ENCODE peak calls at places on chromosomes 4 and X, in ten cellular contexts. M is fibroblast of the aortic adventitia; J is psoas muscle; N is right lobe of liver; K is heart left ventricle; Q is adipocyte; U is CD8-positive, alpha-beta memory T cell; L is colonic mucosa; I is lung; S is pancreas. P is an unnamed sample.

GRCh38 chr4:76279462-76279861 is 27.1 kb upstream of the STBD1 start:
- DNase-seq in M (no peak), J (no peak), N (no peak), K (no peak), Q (no peak), U (no peak), L (no peak), I (no peak), S (no peak), P (no peak)

GRCh38 chr4:76301775-76302162 is 4.8 kb upstream of the STBD1 start:
- DNase-seq in M (no peak), J (no peak), N (no peak), K (no peak), Q (no peak), U (no peak), L (no peak), I (no peak), S (no peak), P (no peak)

GRCh38 chr4:184978211-184978610 is 40.1 kb upstream of the HELT start:
- DNase-seq in M (peak), J (peak), N (peak), K (peak), Q (no peak), U (no peak), L (peak), I (peak), S (no peak), P (peak)

GRCh38 chrX:13487731-13488505 is 81.5 kb upstream of the EGFL6 start:
- DNase-seq in M (peak), J (no peak), N (no peak), K (peak), Q (peak), U (peak), L (peak), I (peak), S (no peak), P (peak)

GRCh38 chrX:72107320-72107719 is 24.4 kb downstream of the RTL5 start:
- DNase-seq in M (peak), J (no peak), N (peak), K (no peak), Q (peak), U (no peak), L (no peak), I (no peak), S (no peak), P (no peak)

GRCh38 chr4:140219567-140219966 is 65.6 kb upstream of the MAML3 start:
- DNase-seq in M (no peak), J (no peak), N (no peak), K (no peak), Q (peak), U (no peak), L (no peak), I (no peak), S (no peak), P (no peak)

GRCh38 chr4:532588-533317 is 33.7 kb downstream of the PIGG start:
- DNase-seq in M (no peak), J (no peak), N (no peak), K (no peak), Q (no peak), U (no peak), L (no peak), I (no peak), S (no peak), P (no peak)

GRCh38 chrX:21479695-21480280 is 105.6 kb downstream of the CNKSR2 start:
- DNase-seq in M (peak), J (no peak), N (no peak), K (no peak), Q (peak), U (no peak), L (no peak), I (no peak), S (no peak), P (no peak)

GRCh38 chrX:9310596-9310995 is 154.3 kb upstream of the TBL1X start:
- DNase-seq in M (peak), J (no peak), N (no peak), K (no peak), Q (peak), U (no peak), L (no peak), I (no peak), S (no peak), P (no peak)

GRCh38 chr4:102578819-102579218 is 77.7 kb downstream of the NFKB1 start:
- DNase-seq in M (no peak), J (no peak), N (no peak), K (no peak), Q (no peak), U (no peak), L (no peak), I (no peak), S (no peak), P (no peak)

GRCh38 chr4:178612725-178613124 is 1170.5 kb upstream of the AGA start:
- DNase-seq in M (no peak), J (no peak), N (no peak), K (no peak), Q (no peak), U (no peak), L (no peak), I (no peak), S (no peak), P (no peak)

GRCh38 chr4:107935246-107935645 is 3.9 kb downstream of the CYP2U1 start:
- DNase-seq in M (no peak), J (no peak), N (no peak), K (no peak), Q (no peak), U (no peak), L (no peak), I (no peak), S (no peak), P (no peak)

GRCh38 chrX:15680401-15680800 is 15.8 kb upstream of the CLTRN start:
- DNase-seq in M (peak), J (no peak), N (no peak), K (no peak), Q (no peak), U (no peak), L (no peak), I (no peak), S (no peak), P (no peak)

GRCh38 chr4:60500860-60501259 is 699.3 kb upstream of the ADGRL3 start:
- DNase-seq in M (no peak), J (no peak), N (no peak), K (no peak), Q (peak), U (no peak), L (no peak), I (no peak), S (no peak), P (no peak)

GRCh38 chr4:151530230-151530629 is 121.3 kb downstream of the FHIP1A start:
- DNase-seq in M (no peak), J (no peak), N (no peak), K (no peak), Q (no peak), U (no peak), L (no peak), I (no peak), S (no peak), P (no peak)

GRCh38 chr4:20044936-20045335 is 206.8 kb upstream of the SLIT2 start:
- DNase-seq in M (no peak), J (no peak), N (no peak), K (no peak), Q (no peak), U (no peak), L (no peak), I (no peak), S (no peak), P (no peak)

GRCh38 chr4:149715822-149716585 is 99.6 kb downstream of the IQCM start:
- DNase-seq in M (no peak), J (no peak), N (no peak), K (no peak), Q (no peak), U (no peak), L (no peak), I (no peak), S (peak), P (no peak)

GRCh38 chr4:120105472-120105871 is 38.8 kb upstream of the MAD2L1 start:
- DNase-seq in M (no peak), J (no peak), N (no peak), K (no peak), Q (no peak), U (no peak), L (no peak), I (no peak), S (no peak), P (no peak)

GRCh38 chr4:138199568-138200235 is 42.4 kb downstream of the SLC7A11 start:
- DNase-seq in M (peak), J (no peak), N (no peak), K (no peak), Q (no peak), U (no peak), L (peak), I (peak), S (no peak), P (peak)

GRCh38 chrX:135707880-135708279 is 5.6 kb upstream of the CT45A1 start:
- DNase-seq in M (no peak), J (no peak), N (no peak), K (no peak), Q (no peak), U (no peak), L (peak), I (no peak), S (peak), P (no peak)

GRCh38 chr4:87961993-87962791 is 13.3 kb upstream of the SPP1 start:
- DNase-seq in M (peak), J (no peak), N (no peak), K (no peak), Q (peak), U (no peak), L (no peak), I (no peak), S (no peak), P (no peak)

GRCh38 chr4:72376901-72377300 is 192.1 kb downstream of the ADAMTS3 start:
- DNase-seq in M (no peak), J (no peak), N (no peak), K (no peak), Q (peak), U (no peak), L (no peak), I (no peak), S (no peak), P (no peak)

GRCh38 chr4:125832161-125832560 is 517.4 kb downstream of the FAT4 start:
- DNase-seq in M (no peak), J (no peak), N (no peak), K (no peak), Q (no peak), U (no peak), L (no peak), I (no peak), S (no peak), P (no peak)

GRCh38 chr4:118969359-118969758 is 80.7 kb downstream of the SYNPO2 start:
- DNase-seq in M (peak), J (peak), N (no peak), K (peak), Q (peak), U (no peak), L (peak), I (no peak), S (no peak), P (no peak)

DNA sequence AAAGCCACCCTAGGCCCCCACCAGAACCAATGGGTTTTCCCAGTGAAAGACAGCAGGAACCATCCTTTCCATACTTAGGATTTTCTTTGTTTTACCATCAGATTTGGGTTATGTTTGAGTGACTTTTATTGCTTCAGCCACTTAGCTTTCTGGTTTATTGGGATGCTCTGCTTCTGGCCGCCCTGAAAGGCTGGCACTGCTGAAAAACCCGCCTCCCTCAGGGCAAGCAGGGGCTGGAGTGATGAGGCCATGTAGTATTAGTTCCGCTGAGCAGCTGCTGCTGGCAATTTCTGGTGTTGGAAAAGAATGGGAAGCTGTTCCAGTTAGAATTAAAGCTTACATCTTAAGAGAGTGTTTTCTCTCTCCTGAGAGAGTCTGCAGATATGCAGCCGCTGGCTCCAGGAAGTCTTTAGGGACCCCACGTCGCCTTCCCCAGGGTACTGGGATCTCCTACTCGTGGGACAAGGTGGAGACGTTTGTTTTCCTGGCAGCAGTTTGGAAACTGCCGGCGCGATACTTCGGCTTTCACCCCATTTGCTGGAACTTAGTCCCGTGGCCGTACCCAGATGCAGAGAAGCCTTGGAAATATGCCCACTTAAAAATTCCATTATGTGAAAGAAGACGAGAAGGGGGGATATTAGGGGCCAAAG is 72.4 kb downstream of the TMEM131L start:
- DNase-seq in M (peak), J (no peak), N (no peak), K (no peak), Q (no peak), U (no peak), L (no peak), I (no peak), S (no peak), P (no peak)
- H3K4me3 ChIP-seq in M (peak), J (peak), N (no peak), K (peak), Q (peak), U (no peak), L (no peak), I (no peak), S (no peak), P (no peak)

DNA sequence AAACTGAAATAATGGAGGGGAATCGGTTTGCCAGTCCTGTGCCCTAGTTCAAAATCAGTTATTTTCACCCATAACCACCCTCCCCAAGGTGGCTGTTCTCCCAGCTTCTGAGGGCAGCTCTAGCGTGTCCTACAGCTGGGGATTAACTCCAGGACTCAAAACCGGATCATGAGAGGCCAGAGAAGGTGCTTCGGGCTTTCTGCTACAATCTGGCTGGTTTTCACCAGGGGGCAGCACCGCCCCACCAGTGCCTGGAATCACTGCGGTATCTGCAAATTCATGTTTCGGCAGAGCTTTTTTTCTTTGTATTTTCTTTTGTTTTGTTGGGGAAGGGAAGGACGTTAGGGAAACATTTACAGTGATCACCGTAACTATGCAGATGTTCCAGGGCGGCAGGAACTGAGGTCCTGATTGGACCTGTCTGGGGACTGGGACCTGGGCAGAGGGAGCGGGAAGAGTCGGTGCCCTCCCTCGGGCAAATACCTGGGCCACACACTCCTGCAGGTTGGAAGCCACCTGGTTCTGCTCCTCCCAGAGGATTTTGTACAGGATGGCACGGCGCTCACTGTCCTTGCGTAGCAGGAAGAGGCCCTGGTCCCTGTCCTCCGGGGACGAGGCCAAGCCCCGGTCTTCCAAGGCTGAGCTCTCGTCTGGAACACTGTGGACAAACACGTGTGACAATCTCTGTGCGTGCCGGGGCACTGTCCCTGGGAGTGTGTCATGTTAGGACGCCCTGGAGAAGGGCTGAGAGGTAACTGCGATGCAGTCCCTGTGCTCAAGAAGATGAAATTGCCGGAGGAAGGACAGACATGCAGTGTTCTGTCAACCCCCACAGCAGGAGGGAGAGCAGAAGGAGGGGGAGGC is 28.7 kb downstream of the PDHA1 start:
- DNase-seq in M (peak), J (peak), N (peak), K (peak), Q (peak), U (peak), L (peak), I (peak), S (no peak), P (peak)
- H3K4me3 ChIP-seq in M (peak), J (peak), N (peak), K (peak), Q (peak), U (peak), L (peak), I (no peak), S (no peak), P (no peak)

DNA sequence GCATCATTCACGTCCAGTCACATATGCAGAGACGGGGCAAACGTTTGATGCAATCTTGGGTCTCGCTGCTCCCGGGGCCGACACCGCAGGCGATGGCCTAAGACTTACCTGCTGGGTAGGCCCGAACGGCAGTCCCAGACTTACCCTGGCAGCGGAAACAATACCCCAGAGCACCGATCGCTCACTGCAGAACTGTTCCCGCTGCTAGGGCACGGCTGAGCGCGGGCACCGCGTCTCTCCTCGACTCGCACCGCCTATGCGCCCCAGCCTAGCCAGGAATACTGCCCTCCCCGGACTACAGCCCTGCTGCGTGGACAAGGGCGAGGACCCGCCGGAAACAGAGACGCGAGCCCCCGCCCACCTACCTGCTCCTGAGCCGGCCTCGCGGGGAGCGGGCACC is 86.2 kb downstream of the HPRT1 start:
- DNase-seq in M (no peak), J (no peak), N (no peak), K (no peak), Q (no peak), U (no peak), L (no peak), I (no peak), S (no peak), P (no peak)
- H3K4me3 ChIP-seq in M (peak), J (peak), N (no peak), K (no peak), Q (no peak), U (no peak), L (no peak), I (no peak), S (no peak), P (no peak)

DNA sequence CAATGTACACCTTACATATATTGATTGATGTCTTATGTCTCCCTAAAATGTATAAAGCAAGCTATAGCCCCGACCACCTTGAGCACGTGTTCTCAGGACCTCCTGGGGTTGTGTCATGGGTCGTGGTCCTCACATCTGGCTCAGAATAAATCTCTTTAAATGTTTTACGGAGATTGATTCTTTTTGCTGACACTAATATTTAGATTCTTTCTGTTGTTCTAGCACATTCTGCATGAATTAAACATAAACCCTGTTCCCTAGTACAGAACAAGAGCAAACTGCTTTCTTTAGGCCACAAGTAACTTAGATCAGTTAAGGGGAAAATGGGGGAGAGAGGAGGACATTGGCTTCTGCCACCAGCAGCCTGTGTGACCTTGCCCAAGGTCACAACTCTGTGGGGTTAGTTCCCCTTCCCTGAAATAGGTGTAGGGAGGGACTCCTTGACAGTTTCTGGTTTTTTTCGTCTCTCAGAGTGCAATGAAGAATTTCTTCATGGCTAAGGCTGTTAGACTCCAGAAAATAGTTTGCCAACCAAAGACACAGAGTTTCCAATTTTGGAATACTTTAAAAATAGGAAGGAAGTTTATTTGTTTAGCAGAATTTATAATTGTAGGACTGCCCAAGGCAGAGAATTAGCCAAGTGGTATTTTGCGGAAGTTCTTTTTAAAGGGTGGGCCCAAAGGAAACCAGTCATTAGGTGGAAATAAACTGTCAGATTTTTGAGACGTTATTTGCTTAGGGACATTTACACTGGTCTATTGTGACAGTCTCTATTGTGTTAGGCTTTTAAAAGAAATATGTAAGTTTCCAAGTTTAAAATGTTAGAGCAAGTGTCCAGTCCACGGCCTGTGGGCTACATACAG is 29.4 kb downstream of the PTTG2 start:
- DNase-seq in M (no peak), J (no peak), N (no peak), K (no peak), Q (no peak), U (no peak), L (no peak), I (no peak), S (no peak), P (no peak)
- H3K4me3 ChIP-seq in M (no peak), J (no peak), N (no peak), K (no peak), Q (no peak), U (no peak), L (no peak), I (no peak), S (no peak), P (no peak)

P was measured in mucosa of descending colon.